ENCODE peak calls at places on chromosomes 2 and 18, in six cellular contexts. W is fibroblast of lung, J is Peyer's patch, I is tibial nerve, F is type B pancreatic cell, R is Calu3. G is an unnamed sample.

GRCh38 chr2:172216348-172216933 is 113.7 kb upstream of the DLX2 start:
- DNase-seq in W (no peak), J (no peak), I (no peak), F (no peak), R (no peak), G (no peak)

GRCh38 chr2:169254774-169255173 is 107.6 kb downstream of the LRP2 start:
- DNase-seq in W (no peak), J (no peak), I (no peak), F (no peak), R (no peak), G (no peak)

GRCh38 chr2:64649626-64650025 is 4.1 kb downstream of the SERTAD2 start:
- DNase-seq in W (no peak), J (no peak), I (no peak), F (no peak), R (peak; percentile 71), G (no peak)

GRCh38 chr2:233988581-233988980 is 61.9 kb upstream of the SPP2 start:
- DNase-seq in W (no peak), J (no peak), I (no peak), F (no peak), R (no peak), G (no peak)

GRCh38 chr2:158712791-158713522 is 82.2 kb upstream of the DAPL1 start:
- DNase-seq in W (no peak), J (no peak), I (no peak), F (no peak), R (no peak), G (no peak)

GRCh38 chr2:121236650-121237049 is 48.4 kb downstream of the TFCP2L1 start:
- DNase-seq in W (no peak), J (no peak), I (no peak), F (no peak), R (no peak), G (no peak)

GRCh38 chr2:132824716-132825115 is 154.7 kb upstream of the LYPD1 start:
- DNase-seq in W (peak; percentile 72), J (no peak), I (no peak), F (no peak), R (no peak), G (no peak)

GRCh38 chr2:128490881-128491778 is 172.5 kb upstream of the HS6ST1 start:
- DNase-seq in W (no peak), J (no peak), I (no peak), F (no peak), R (no peak), G (no peak)

GRCh38 chr2:146312899-146313298 is 1531.9 kb upstream of the ACVR2A start:
- DNase-seq in W (peak; percentile 23), J (no peak), I (no peak), F (no peak), R (no peak), G (no peak)

GRCh38 chr2:239104800-239105199 is 256.9 kb downstream of the TWIST2 start:
- DNase-seq in W (no peak), J (no peak), I (no peak), F (no peak), R (no peak), G (no peak)

GRCh38 chr2:239106971-239107370 is 259.1 kb downstream of the TWIST2 start:
- DNase-seq in W (no peak), J (no peak), I (no peak), F (no peak), R (no peak), G (no peak)

GRCh38 chr2:239105234-239105633 is 257.3 kb downstream of the TWIST2 start:
- DNase-seq in W (no peak), J (no peak), I (no peak), F (no peak), R (no peak), G (no peak)

GRCh38 chr2:239107936-239108335 is 260.1 kb downstream of the TWIST2 start:
- DNase-seq in W (no peak), J (no peak), I (no peak), F (no peak), R (no peak), G (no peak)

DNA sequence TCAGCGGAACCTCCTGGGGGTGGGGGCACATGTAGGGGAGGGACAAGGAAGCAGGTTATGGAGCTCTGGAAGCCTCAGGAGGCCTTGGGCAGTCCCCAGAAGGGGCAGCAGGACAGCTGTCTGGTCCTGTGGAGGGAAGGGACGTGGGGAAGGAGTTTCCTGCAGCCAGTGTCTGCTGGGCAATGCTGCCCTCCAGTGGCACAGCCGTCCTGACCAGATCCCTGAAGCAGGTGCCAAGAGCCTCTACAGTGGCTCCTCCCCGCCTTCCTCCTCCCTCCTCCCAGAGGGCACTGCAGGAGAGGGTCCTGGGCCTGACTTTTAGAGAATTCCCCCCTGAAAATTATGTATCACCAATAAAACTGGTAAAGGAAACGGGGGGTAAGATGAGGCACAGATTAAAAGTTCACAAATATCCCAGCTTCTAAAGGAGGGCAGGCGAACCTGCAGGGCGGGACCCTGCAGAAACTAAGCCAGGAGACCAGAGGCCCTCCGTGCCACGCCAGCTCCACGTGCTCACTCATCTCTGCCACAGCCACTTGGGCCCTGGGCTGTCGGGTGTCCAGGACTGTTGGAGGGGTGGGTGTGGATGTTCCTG is 258.5 kb downstream of the TWIST2 start:
- DNase-seq in W (peak; percentile 56), J (no peak), I (peak; percentile 35), F (no peak), R (peak; percentile 74), G (peak; percentile 42)
- TF ChIP-seq CTCF in W (peak; percentile 53), J (no peak), I (peak; percentile 43), F (peak; percentile 77), R (peak; percentile 75), G (no peak)

GRCh38 chr2:28606986-28607441 is 111.2 kb downstream of the PLB1 start:
- DNase-seq in W (peak; percentile 74), J (no peak), I (no peak), F (no peak), R (peak; percentile 15), G (no peak)
- TF ChIP-seq CTCF in W (peak; percentile 8), J (no peak), I (no peak), F (no peak), R (no peak), G (no peak)

DNA sequence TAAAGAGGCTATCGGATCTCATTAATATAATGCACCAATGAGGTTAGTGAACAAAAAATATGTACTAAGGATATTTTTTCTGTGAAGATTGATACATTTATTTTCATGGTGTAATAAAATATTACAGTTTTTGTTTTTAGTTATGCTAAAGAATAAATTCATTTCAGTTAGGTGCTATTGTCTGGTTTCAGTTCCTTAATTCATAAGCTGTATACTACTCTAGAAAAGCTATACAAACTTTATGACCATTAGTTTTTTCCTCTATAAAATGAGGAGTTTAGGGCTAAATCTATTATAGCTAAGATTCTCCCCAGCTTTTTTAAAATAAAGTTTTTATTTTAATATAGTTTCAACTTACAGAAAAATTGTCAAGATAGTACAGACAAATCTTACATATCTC is 1311.7 kb upstream of the NXPH2 start:
- DNase-seq in W (no peak), J (no peak), I (no peak), F (no peak), R (no peak), G (no peak)
- TF ChIP-seq CTCF in W (no peak), J (no peak), I (no peak), F (no peak), R (no peak), G (no peak)

GRCh38 chr18:59718108-59719057 is 21.2 kb upstream of the CCBE1 start:
- DNase-seq in W (peak; percentile 98), J (no peak), I (no peak), F (no peak), R (peak; percentile 65), G (no peak)

GRCh38 chr18:59712311-59712710 is 15.1 kb upstream of the CCBE1 start:
- DNase-seq in W (no peak), J (no peak), I (no peak), F (no peak), R (no peak), G (no peak)

GRCh38 chr18:59717291-59717690 is 20.1 kb upstream of the CCBE1 start:
- DNase-seq in W (no peak), J (no peak), I (no peak), F (no peak), R (no peak), G (no peak)

GRCh38 chr18:59715445-59715844 is 18.2 kb upstream of the CCBE1 start:
- DNase-seq in W (peak; percentile 51), J (no peak), I (no peak), F (no peak), R (no peak), G (no peak)

DNA sequence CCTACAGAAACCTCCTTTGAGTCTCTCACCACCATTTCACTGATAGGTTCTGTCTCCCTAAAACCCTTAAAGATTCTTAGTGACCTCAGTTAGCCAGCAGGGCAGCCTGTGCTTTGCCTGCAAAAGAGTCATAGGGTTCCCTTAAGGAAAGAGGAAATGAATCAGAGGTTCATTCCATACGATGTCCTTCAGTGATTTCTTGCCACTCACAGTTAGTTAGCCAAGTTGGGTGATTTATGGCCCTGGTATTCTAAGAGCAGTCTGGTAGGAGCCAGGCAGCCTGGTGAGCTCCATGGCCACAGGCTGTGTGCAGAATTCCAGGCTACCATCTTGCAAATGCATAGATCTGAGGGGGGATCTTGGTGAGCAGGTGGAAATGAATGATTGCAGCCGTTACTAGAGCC is 18.7 kb upstream of the CCBE1 start:
- DNase-seq in W (peak; percentile 98), J (no peak), I (no peak), F (no peak), R (peak; percentile 17), G (no peak)
- TF ChIP-seq CTCF in W (no peak), J (no peak), I (no peak), F (no peak), R (no peak), G (no peak)

DNA sequence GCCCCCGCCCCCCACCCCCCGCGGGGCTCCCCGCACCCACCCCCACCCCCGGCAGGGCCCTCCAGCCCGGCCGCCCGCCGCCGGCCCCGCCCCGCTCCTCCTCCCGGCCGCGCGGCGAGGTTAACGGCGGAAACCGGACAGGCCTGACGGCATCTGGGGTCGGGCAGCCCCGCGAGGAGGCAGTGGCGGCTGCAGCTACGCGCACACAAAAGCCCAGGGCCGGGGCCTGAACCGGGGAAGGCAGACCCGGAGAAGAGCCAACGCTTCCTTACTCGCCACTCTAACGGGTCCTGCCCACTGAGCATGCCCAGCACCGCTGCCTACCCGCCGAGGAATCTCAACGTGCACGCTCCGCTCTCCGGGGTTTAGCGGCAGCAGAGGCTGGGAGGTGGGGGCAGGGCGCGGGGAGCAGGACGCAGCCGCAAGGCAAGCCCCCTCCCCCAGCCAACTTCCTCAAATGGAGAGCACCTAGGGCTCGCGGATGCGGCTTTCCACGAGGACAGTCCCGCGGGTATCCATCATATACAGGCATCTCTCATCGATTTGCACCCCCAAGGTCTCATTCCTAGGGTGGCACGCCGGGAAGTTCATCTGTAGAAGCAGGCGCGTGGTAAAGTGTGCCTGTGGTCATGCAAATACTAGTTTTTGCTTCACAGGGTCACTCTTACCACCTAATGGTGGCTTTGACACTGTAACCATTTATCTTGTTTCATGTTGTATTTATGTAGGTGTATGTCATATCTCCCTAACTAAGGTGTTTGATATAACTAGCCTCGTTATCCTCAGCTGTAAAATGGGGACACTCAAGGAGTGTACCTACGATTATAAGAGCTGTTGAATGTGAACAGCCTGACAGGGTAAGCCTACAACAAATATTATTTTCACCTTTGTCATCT is at the start of gene MEMO1:
- DNase-seq in W (peak; percentile 95), J (peak; percentile 97), I (peak; percentile 85), F (peak; percentile 92), R (peak; percentile 96), G (peak; percentile 96)
- TF ChIP-seq CTCF in W (no peak), J (no peak), I (peak; percentile 72), F (no peak), R (no peak), G (no peak)

GRCh38 chr18:39571511-39571910 is 2005.9 kb upstream of the CELF4 start:
- DNase-seq in W (peak; percentile 3), J (no peak), I (no peak), F (no peak), R (peak; percentile 27), G (no peak)
- TF ChIP-seq CTCF in W (peak; percentile 30), J (no peak), I (no peak), F (peak; percentile 72), R (peak; percentile 44), G (peak; percentile 29)

GRCh38 chr2:195533771-195534642 is 123.0 kb upstream of the SLC39A10 start:
- DNase-seq in W (peak; percentile 96), J (peak; percentile 67), I (peak; percentile 8), F (no peak), R (no peak), G (peak; percentile 86)
- TF ChIP-seq CTCF in W (peak; percentile 29), J (peak; percentile 6), I (no peak), F (no peak), R (no peak), G (peak; percentile 22)